ENCODE peak calls at places on chromosomes 5 and 9, in five cellular contexts. A, N, J, E and L are unnamed samples.

GRCh38 chr9:7570107-7570720 is 229.4 kb downstream of the DMAC1 start:
- DNase-seq in J (peak; percentile 64), E (peak; percentile 53), N (peak; percentile 82), A (no peak), L (peak; percentile 36)

GRCh38 chr5:68251804-68252648 is 36.5 kb downstream of the PIK3R1 start:
- DNase-seq in A (no peak), E (no peak), N (peak; percentile 3), J (no peak), L (no peak)

GRCh38 chr5:120464627-120465280 is 654 bp downstream of the PRR16 start:
- DNase-seq in E (no peak), J (peak; percentile 38), N (peak; percentile 38), A (no peak), L (peak; percentile 78)

GRCh38 chr9:126853667-126854066 is 6.8 kb upstream of the ZBTB34 start:
- DNase-seq in J (no peak), N (no peak), A (no peak), E (no peak), L (no peak)

GRCh38 chr9:129126789-129127618 is 15.8 kb downstream of the PTPA start:
- DNase-seq in E (no peak), A (peak; percentile 18), N (no peak), J (no peak), L (no peak)

GRCh38 chr5:16918156-16918555 is 17.9 kb downstream of the MYO10 start:
- DNase-seq in N (no peak), E (no peak), J (no peak), A (no peak), L (no peak)

GRCh38 chr9:35114921-35115341 is 731 bp downstream of the ATOSB start:
- DNase-seq in E (no peak), A (peak; percentile 17), J (peak; percentile 78), N (peak; percentile 42), L (no peak)

GRCh38 chr9:131701789-131702337 is 38.0 kb downstream of the RAPGEF1 start:
- DNase-seq in N (peak; percentile 45), A (no peak), E (no peak), J (no peak), L (no peak)

GRCh38 chr5:133396187-133396621 is 216.1 kb downstream of the FSTL4 start:
- DNase-seq in A (no peak), J (no peak), N (no peak), E (no peak), L (no peak)

GRCh38 chr5:93191016-93191415 is 390.0 kb downstream of the NR2F1-AS1 start:
- DNase-seq in N (no peak), A (no peak), E (no peak), J (no peak), L (peak; percentile 34)

GRCh38 chr9:19229725-19230355 is 653 bp upstream of the DENND4C start:
- DNase-seq in E (no peak), J (peak; percentile 79), A (peak; percentile 59), N (peak; percentile 89), L (peak; percentile 82)

GRCh38 chr9:136858844-136859757 is 7.0 kb downstream of the MAMDC4 start:
- DNase-seq in N (no peak), E (no peak), A (no peak), J (no peak), L (peak; percentile 81)

GRCh38 chr9:37902804-37903580 is 935 bp downstream of the SLC25A51 start:
- DNase-seq in A (no peak), N (peak; percentile 62), E (no peak), J (no peak), L (peak; percentile 34)

GRCh38 chr5:154834045-154834444 is 16.4 kb downstream of the FAXDC2 start:
- DNase-seq in A (no peak), E (no peak), J (no peak), N (peak; percentile 3), L (no peak)

GRCh38 chr5:53434566-53434965 is 45.9 kb upstream of the FST start:
- DNase-seq in N (no peak), E (no peak), A (no peak), J (no peak), L (no peak)

GRCh38 chr9:117662651-117663050 is 41.6 kb upstream of the TLR4 start:
- DNase-seq in J (no peak), A (no peak), N (no peak), E (no peak), L (no peak)

GRCh38 chr5:90055831-90056328 is 353.7 kb downstream of the CETN3 start:
- DNase-seq in N (no peak), J (no peak), E (no peak), A (no peak), L (no peak)

GRCh38 chr5:149857499-149857898 is 87.1 kb downstream of the PDE6A start:
- DNase-seq in N (peak; percentile 0), A (no peak), J (peak; percentile 60), E (no peak), L (peak; percentile 97)

GRCh38 chr5:139836469-139837208 is 41.0 kb downstream of the PSD2 start:
- DNase-seq in E (no peak), N (no peak), J (no peak), A (no peak), L (no peak)

GRCh38 chr5:1509346-1510085 is 14.2 kb downstream of the LPCAT1 start:
- DNase-seq in E (no peak), N (no peak), A (no peak), J (no peak), L (no peak)